ENCODE peak calls at places on chromosomes 4 and X, in six cellular contexts. Z is body of pancreas, K is adrenal gland, F is heart left ventricle, R is HCT116, S is thyroid gland. I is an unnamed sample.

GRCh38 chr4:8580321-8581093 is at the start of gene GPR78:
- DNase-seq in R (no peak), Z (peak; percentile 42), F (peak; percentile 85), S (peak; percentile 62), K (peak; percentile 47), I (peak; percentile 56)

GRCh38 chr4:40493160-40493559 is 136.5 kb downstream of the RBM47 start:
- DNase-seq in S (no peak), F (no peak), K (no peak), R (no peak), Z (no peak), I (no peak)

GRCh38 chr4:90845777-90846176 is 718.6 kb downstream of the CCSER1 start:
- DNase-seq in F (no peak), Z (no peak), K (no peak), S (no peak), R (no peak), I (no peak)

GRCh38 chr4:8157496-8157895 is 1.1 kb downstream of the ABLIM2 start:
- DNase-seq in K (peak; percentile 54), R (no peak), F (peak; percentile 75), S (peak; percentile 20), Z (peak; percentile 33), I (no peak)

GRCh38 chr4:134027931-134028330 is 173.7 kb downstream of the PABPC4L start:
- DNase-seq in R (peak; percentile 12), Z (no peak), K (peak; percentile 58), F (no peak), S (no peak), I (no peak)

GRCh38 chrX:63128509-63128908 is 222.6 kb downstream of the SPIN4 start:
- DNase-seq in S (no peak), R (peak; percentile 16), Z (no peak), F (no peak), K (peak; percentile 12), I (peak; percentile 7)

GRCh38 chrX:45329217-45329616 is 128.5 kb upstream of the DIPK2B start:
- DNase-seq in S (no peak), K (no peak), F (no peak), Z (no peak), R (peak; percentile 12), I (no peak)

GRCh38 chrX:138754861-138755260 is 43.3 kb upstream of the FGF13 start:
- DNase-seq in R (no peak), K (no peak), Z (no peak), S (no peak), F (no peak), I (no peak)

GRCh38 chr4:133638702-133639101 is 489.6 kb downstream of the PCDH10 start:
- DNase-seq in K (no peak), Z (no peak), R (no peak), F (no peak), S (no peak), I (no peak)

GRCh38 chr4:23384741-23385140 is 505.1 kb downstream of the PPARGC1A start:
- DNase-seq in K (no peak), Z (no peak), R (no peak), S (no peak), F (no peak), I (no peak)

GRCh38 chr4:35520059-35520458 is 724.3 kb downstream of the ARAP2 start:
- DNase-seq in F (no peak), R (no peak), Z (peak; percentile 16), S (no peak), K (no peak), I (no peak)

GRCh38 chr4:32633421-32633820 is 1913.3 kb downstream of the PCDH7 start:
- DNase-seq in R (no peak), K (no peak), Z (no peak), S (no peak), F (no peak), I (no peak)

GRCh38 chr4:89296399-89296798 is 11.2 kb downstream of the GPRIN3 start:
- DNase-seq in F (no peak), K (no peak), Z (no peak), R (no peak), S (no peak), I (no peak)

GRCh38 chr4:24214796-24215195 is 324.9 kb upstream of the PPARGC1A start:
- DNase-seq in Z (no peak), F (no peak), K (no peak), R (no peak), S (peak; percentile 61), I (no peak)

GRCh38 chr4:187922274-187922673 is 73.3 kb upstream of the ZFP42 start:
- DNase-seq in R (no peak), F (no peak), Z (no peak), K (no peak), S (no peak), I (no peak)

GRCh38 chr4:86033171-86033570 is 326.7 kb downstream of the MAPK10 start:
- DNase-seq in R (no peak), Z (peak; percentile 35), F (peak; percentile 61), S (peak; percentile 55), K (no peak), I (no peak)

GRCh38 chrX:64394874-64395567 is at the start of gene MTMR8:
- DNase-seq in Z (peak; percentile 85), S (peak; percentile 78), F (peak; percentile 75), K (peak; percentile 81), R (peak; percentile 41), I (peak; percentile 85)

GRCh38 chr4:122830392-122831095 is 3.9 kb downstream of the FGF2 start:
- DNase-seq in K (no peak), R (no peak), S (no peak), F (no peak), Z (peak; percentile 3), I (no peak)

GRCh38 chr4:6750302-6751221 is 32.0 kb upstream of the KIAA0232 start:
- DNase-seq in Z (no peak), F (no peak), R (no peak), K (no peak), S (no peak), I (no peak)

GRCh38 chr4:1746265-1746691 is 25.0 kb downstream of the TACC3 start:
- DNase-seq in Z (peak; percentile 75), F (peak; percentile 87), S (peak; percentile 75), K (peak; percentile 62), R (peak; percentile 46), I (peak; percentile 88)

GRCh38 chr4:1744552-1744951 is 23.2 kb downstream of the TACC3 start:
- DNase-seq in R (no peak), F (no peak), Z (no peak), K (no peak), S (no peak), I (no peak)

GRCh38 chr4:1745165-1745564 is 23.8 kb downstream of the TACC3 start:
- DNase-seq in S (no peak), Z (no peak), R (no peak), F (no peak), K (no peak), I (no peak)

GRCh38 chr4:1746919-1747602 is 25.7 kb downstream of the TACC3 start:
- DNase-seq in F (no peak), Z (peak; percentile 36), R (no peak), S (no peak), K (no peak), I (no peak)

DNA sequence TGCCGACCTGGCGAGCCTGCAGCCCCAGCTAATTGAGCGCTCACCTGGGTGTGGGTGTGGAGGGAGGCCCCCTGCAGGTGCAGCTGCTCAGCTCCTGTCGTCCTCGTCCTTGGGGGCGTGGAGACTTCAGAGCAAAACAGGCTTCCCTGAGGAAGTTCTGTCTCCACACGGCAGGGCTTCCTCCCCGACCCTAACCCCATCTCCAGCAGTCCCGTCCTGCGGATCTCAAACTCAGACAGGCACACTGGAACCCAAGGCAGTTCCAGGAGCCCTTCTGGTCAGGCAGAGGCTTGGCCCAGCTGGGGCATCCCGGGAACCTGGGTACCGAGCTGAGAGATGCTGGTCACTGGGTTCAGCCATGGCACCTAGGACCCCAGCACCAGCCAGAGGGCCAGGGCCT is 24.4 kb downstream of the TACC3 start:
- DNase-seq in S (no peak), Z (no peak), R (no peak), F (no peak), K (no peak), I (no peak)
- TF ChIP-seq POLR2A in S (no peak), Z (no peak), R (no peak), F (no peak), K (no peak), I (no peak)

GRCh38 chr4:128810871-128811570 is 1.5 kb downstream of the JADE1 start:
- DNase-seq in K (peak; percentile 87), S (peak; percentile 91), R (peak; percentile 61), F (peak; percentile 90), Z (peak; percentile 94), I (peak; percentile 84)
- TF ChIP-seq POLR2A in K (peak; percentile 58), S (peak; percentile 93), R (no peak), F (no peak), Z (peak; percentile 88), I (peak; percentile 70)

GRCh38 chr4:184474261-184475095 is at the start of gene IRF2:
- DNase-seq in R (peak; percentile 71), Z (peak; percentile 98), S (peak; percentile 98), K (peak; percentile 99), F (peak; percentile 98), I (peak; percentile 97)
- TF ChIP-seq POLR2A in R (no peak), Z (peak; percentile 96), S (peak; percentile 87), K (peak; percentile 86), F (no peak), I (peak; percentile 85)

GRCh38 chrX:1486177-1486576 is 33.5 kb upstream of the ASMTL start:
- DNase-seq in K (no peak), R (no peak), F (no peak), S (no peak), Z (no peak), I (no peak)

GRCh38 chrX:1483843-1484637 is 31.3 kb upstream of the ASMTL start:
- DNase-seq in Z (no peak), F (no peak), R (no peak), S (no peak), K (no peak), I (no peak)

GRCh38 chrX:1485033-1485432 is 32.3 kb upstream of the ASMTL start:
- DNase-seq in K (no peak), F (no peak), R (no peak), Z (no peak), S (no peak), I (no peak)

GRCh38 chrX:1486749-1487361 is 34.1 kb upstream of the ASMTL start:
- DNase-seq in S (no peak), Z (peak; percentile 13), K (peak; percentile 41), F (peak; percentile 79), R (no peak), I (no peak)

DNA sequence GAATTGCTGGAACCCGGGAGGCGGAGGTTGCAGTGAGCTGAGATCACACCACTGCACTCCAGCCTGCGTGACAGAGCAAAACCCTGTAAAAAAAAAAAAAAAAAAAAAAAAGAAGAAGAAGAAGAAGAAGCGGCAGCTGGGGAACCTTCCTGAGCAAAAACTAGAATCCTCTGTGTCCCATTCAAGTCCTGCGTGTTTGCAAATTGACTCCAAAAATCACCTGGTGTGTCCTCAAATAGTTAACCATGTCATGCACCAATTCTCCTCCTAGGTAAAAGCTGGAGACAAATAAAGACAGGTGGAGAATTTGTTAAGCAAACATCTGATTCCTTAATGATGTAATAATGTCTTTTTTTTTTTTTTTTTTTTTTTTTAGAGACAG is 31.9 kb upstream of the ASMTL start:
- DNase-seq in F (no peak), K (no peak), S (no peak), R (no peak), Z (no peak), I (no peak)
- TF ChIP-seq POLR2A in F (no peak), K (no peak), S (no peak), R (no peak), Z (no peak), I (no peak)

I was measured in erythroblast.